ENCODE peak calls at places on chromosomes 16 and 17, in nine cellular contexts. One of them, this sample, is unnamed.

GRCh38 chr17:59425085-59425901 is 93.8 kb downstream of the YPEL2 start:
- DNase-seq in cardiac muscle cell: peak
- DNase-seq in heart left ventricle: peak
- DNase-seq in fibroblast of the aortic adventitia: peak
- DNase-seq in fibroblast of pulmonary artery: peak
- DNase-seq in body of pancreas: no peak
- DNase-seq in tibial nerve: no peak
- DNase-seq in ovary: peak
- DNase-seq in lower lobe of right lung: peak
- DNase-seq in this sample: no peak

GRCh38 chr16:682493-683395 is 1.4 kb downstream of the JMJD8 start:
- DNase-seq in ovary: peak
- DNase-seq in tibial nerve: no peak
- DNase-seq in lower lobe of right lung: no peak
- DNase-seq in fibroblast of pulmonary artery: no peak
- DNase-seq in cardiac muscle cell: no peak
- DNase-seq in body of pancreas: no peak
- DNase-seq in heart left ventricle: no peak
- DNase-seq in fibroblast of the aortic adventitia: no peak
- DNase-seq in this sample: no peak

GRCh38 chr17:35765086-35765710 is 4.5 kb downstream of the C17orf50 start:
- DNase-seq in body of pancreas: no peak
- DNase-seq in heart left ventricle: no peak
- DNase-seq in lower lobe of right lung: no peak
- DNase-seq in ovary: no peak
- DNase-seq in tibial nerve: no peak
- DNase-seq in cardiac muscle cell: no peak
- DNase-seq in fibroblast of the aortic adventitia: no peak
- DNase-seq in fibroblast of pulmonary artery: no peak
- DNase-seq in this sample: no peak

GRCh38 chr17:37608369-37609169 is 649 bp downstream of the SYNRG start:
- DNase-seq in ovary: no peak
- DNase-seq in fibroblast of pulmonary artery: peak
- DNase-seq in cardiac muscle cell: peak
- DNase-seq in body of pancreas: no peak
- DNase-seq in tibial nerve: no peak
- DNase-seq in fibroblast of the aortic adventitia: peak
- DNase-seq in lower lobe of right lung: no peak
- DNase-seq in heart left ventricle: no peak
- DNase-seq in this sample: no peak

GRCh38 chr16:67210069-67210937 is 11.4 kb downstream of the ELMO3 start:
- DNase-seq in ovary: no peak
- DNase-seq in fibroblast of pulmonary artery: no peak
- DNase-seq in body of pancreas: no peak
- DNase-seq in tibial nerve: no peak
- DNase-seq in fibroblast of the aortic adventitia: no peak
- DNase-seq in heart left ventricle: no peak
- DNase-seq in cardiac muscle cell: no peak
- DNase-seq in lower lobe of right lung: no peak
- DNase-seq in this sample: no peak

GRCh38 chr16:50972899-50973298 is 178.2 kb downstream of the SALL1 start:
- DNase-seq in fibroblast of pulmonary artery: no peak
- DNase-seq in lower lobe of right lung: no peak
- DNase-seq in fibroblast of the aortic adventitia: no peak
- DNase-seq in body of pancreas: peak
- DNase-seq in cardiac muscle cell: peak
- DNase-seq in ovary: no peak
- DNase-seq in heart left ventricle: no peak
- DNase-seq in tibial nerve: no peak
- DNase-seq in this sample: no peak

GRCh38 chr17:1623057-1623456 is 5.6 kb downstream of the SLC43A2 start:
- DNase-seq in ovary: no peak
- DNase-seq in heart left ventricle: no peak
- DNase-seq in tibial nerve: no peak
- DNase-seq in cardiac muscle cell: no peak
- DNase-seq in lower lobe of right lung: no peak
- DNase-seq in fibroblast of pulmonary artery: no peak
- DNase-seq in fibroblast of the aortic adventitia: no peak
- DNase-seq in body of pancreas: no peak
- DNase-seq in this sample: no peak

GRCh38 chr17:82030470-82031302 is 792 bp upstream of the RAC3 start:
- DNase-seq in lower lobe of right lung: peak
- DNase-seq in fibroblast of the aortic adventitia: peak
- DNase-seq in cardiac muscle cell: peak
- DNase-seq in tibial nerve: peak
- DNase-seq in fibroblast of pulmonary artery: peak
- DNase-seq in body of pancreas: peak
- DNase-seq in heart left ventricle: peak
- DNase-seq in ovary: peak
- DNase-seq in this sample: no peak

GRCh38 chr16:1019934-1020305 is 38.4 kb downstream of the SOX8 start:
- DNase-seq in body of pancreas: no peak
- DNase-seq in tibial nerve: no peak
- DNase-seq in lower lobe of right lung: no peak
- DNase-seq in cardiac muscle cell: peak
- DNase-seq in ovary: no peak
- DNase-seq in fibroblast of pulmonary artery: no peak
- DNase-seq in fibroblast of the aortic adventitia: peak
- DNase-seq in heart left ventricle: no peak
- DNase-seq in this sample: no peak

GRCh38 chr16:53061701-53062159 is 6.9 kb downstream of the CHD9 start:
- DNase-seq in lower lobe of right lung: peak
- DNase-seq in fibroblast of the aortic adventitia: no peak
- DNase-seq in fibroblast of pulmonary artery: no peak
- DNase-seq in tibial nerve: no peak
- DNase-seq in ovary: no peak
- DNase-seq in cardiac muscle cell: no peak
- DNase-seq in body of pancreas: no peak
- DNase-seq in heart left ventricle: peak
- DNase-seq in this sample: no peak

GRCh38 chr16:57700801-57701551 is 6.4 kb downstream of the DRC7 start:
- DNase-seq in tibial nerve: no peak
- DNase-seq in cardiac muscle cell: peak
- DNase-seq in fibroblast of the aortic adventitia: no peak
- DNase-seq in fibroblast of pulmonary artery: no peak
- DNase-seq in lower lobe of right lung: no peak
- DNase-seq in heart left ventricle: no peak
- DNase-seq in ovary: no peak
- DNase-seq in body of pancreas: no peak
- DNase-seq in this sample: no peak

GRCh38 chr16:73082608-73083007 is 34.7 kb upstream of the ZFHX3 start:
- DNase-seq in lower lobe of right lung: no peak
- DNase-seq in tibial nerve: no peak
- DNase-seq in fibroblast of the aortic adventitia: peak
- DNase-seq in cardiac muscle cell: peak
- DNase-seq in body of pancreas: no peak
- DNase-seq in ovary: no peak
- DNase-seq in heart left ventricle: no peak
- DNase-seq in fibroblast of pulmonary artery: peak
- DNase-seq in this sample: peak

GRCh38 chr17:44587339-44587738 is 30.1 kb downstream of the FZD2 start:
- DNase-seq in fibroblast of the aortic adventitia: peak
- DNase-seq in tibial nerve: no peak
- DNase-seq in body of pancreas: peak
- DNase-seq in lower lobe of right lung: peak
- DNase-seq in fibroblast of pulmonary artery: peak
- DNase-seq in ovary: peak
- DNase-seq in cardiac muscle cell: peak
- DNase-seq in heart left ventricle: peak
- DNase-seq in this sample: peak

GRCh38 chr16:57726433-57726947 is 9.1 kb upstream of the KATNB1 start:
- DNase-seq in fibroblast of pulmonary artery: no peak
- DNase-seq in tibial nerve: no peak
- DNase-seq in lower lobe of right lung: no peak
- DNase-seq in cardiac muscle cell: no peak
- DNase-seq in heart left ventricle: no peak
- DNase-seq in fibroblast of the aortic adventitia: no peak
- DNase-seq in ovary: no peak
- DNase-seq in body of pancreas: no peak
- DNase-seq in this sample: no peak

GRCh38 chr16:19967561-19967960 is 82.9 kb upstream of the GPRC5B start:
- DNase-seq in ovary: no peak
- DNase-seq in fibroblast of pulmonary artery: no peak
- DNase-seq in tibial nerve: no peak
- DNase-seq in lower lobe of right lung: no peak
- DNase-seq in cardiac muscle cell: no peak
- DNase-seq in heart left ventricle: no peak
- DNase-seq in fibroblast of the aortic adventitia: no peak
- DNase-seq in body of pancreas: no peak
- DNase-seq in this sample: no peak

GRCh38 chr17:81094744-81095607 is 60.0 kb downstream of the BAIAP2 start:
- DNase-seq in cardiac muscle cell: peak
- DNase-seq in heart left ventricle: peak
- DNase-seq in lower lobe of right lung: no peak
- DNase-seq in ovary: peak
- DNase-seq in fibroblast of the aortic adventitia: peak
- DNase-seq in body of pancreas: peak
- DNase-seq in fibroblast of pulmonary artery: peak
- DNase-seq in tibial nerve: peak
- DNase-seq in this sample: peak

GRCh38 chr17:58829172-58829637 is 73.6 kb downstream of the PPM1E start:
- DNase-seq in heart left ventricle: no peak
- DNase-seq in body of pancreas: no peak
- DNase-seq in fibroblast of pulmonary artery: no peak
- DNase-seq in lower lobe of right lung: no peak
- DNase-seq in ovary: no peak
- DNase-seq in fibroblast of the aortic adventitia: no peak
- DNase-seq in cardiac muscle cell: no peak
- DNase-seq in tibial nerve: no peak
- DNase-seq in this sample: no peak

GRCh38 chr17:64736804-64737492 is 74.8 kb upstream of the SMURF2 start:
- DNase-seq in lower lobe of right lung: no peak
- DNase-seq in fibroblast of the aortic adventitia: peak
- DNase-seq in cardiac muscle cell: peak
- DNase-seq in fibroblast of pulmonary artery: peak
- DNase-seq in ovary: no peak
- DNase-seq in heart left ventricle: peak
- DNase-seq in body of pancreas: no peak
- DNase-seq in tibial nerve: no peak
- DNase-seq in this sample: no peak

GRCh38 chr16:3035972-3036725 is 595 bp downstream of the BICDL2 start:
- DNase-seq in cardiac muscle cell: no peak
- DNase-seq in fibroblast of the aortic adventitia: no peak
- DNase-seq in fibroblast of pulmonary artery: no peak
- DNase-seq in heart left ventricle: no peak
- DNase-seq in ovary: no peak
- DNase-seq in tibial nerve: no peak
- DNase-seq in lower lobe of right lung: peak
- DNase-seq in body of pancreas: peak
- DNase-seq in this sample: no peak

GRCh38 chr16:82033006-82033405 is 2.0 kb upstream of the HSD17B2 start:
- DNase-seq in fibroblast of pulmonary artery: no peak
- DNase-seq in ovary: no peak
- DNase-seq in fibroblast of the aortic adventitia: no peak
- DNase-seq in tibial nerve: no peak
- DNase-seq in lower lobe of right lung: peak
- DNase-seq in cardiac muscle cell: no peak
- DNase-seq in heart left ventricle: no peak
- DNase-seq in body of pancreas: peak
- DNase-seq in this sample: no peak

GRCh38 chr16:82633964-82634600 is 7.3 kb downstream of the CDH13 start:
- DNase-seq in tibial nerve: no peak
- DNase-seq in fibroblast of the aortic adventitia: peak
- DNase-seq in lower lobe of right lung: no peak
- DNase-seq in ovary: no peak
- DNase-seq in cardiac muscle cell: peak
- DNase-seq in heart left ventricle: peak
- DNase-seq in fibroblast of pulmonary artery: peak
- DNase-seq in body of pancreas: no peak
- DNase-seq in this sample: no peak

GRCh38 chr17:81365148-81365600 is 30.1 kb upstream of the BAHCC1 start:
- DNase-seq in lower lobe of right lung: peak
- DNase-seq in ovary: peak
- DNase-seq in fibroblast of the aortic adventitia: peak
- DNase-seq in body of pancreas: peak
- DNase-seq in heart left ventricle: no peak
- DNase-seq in fibroblast of pulmonary artery: peak
- DNase-seq in cardiac muscle cell: peak
- DNase-seq in tibial nerve: no peak
- DNase-seq in this sample: no peak

GRCh38 chr17:3770471-3770870 is 30.5 kb downstream of the ITGAE start:
- DNase-seq in fibroblast of the aortic adventitia: no peak
- DNase-seq in tibial nerve: no peak
- DNase-seq in ovary: no peak
- DNase-seq in fibroblast of pulmonary artery: no peak
- DNase-seq in body of pancreas: no peak
- DNase-seq in lower lobe of right lung: peak
- DNase-seq in cardiac muscle cell: no peak
- DNase-seq in heart left ventricle: no peak
- DNase-seq in this sample: no peak
- H3K4me3 ChIP-seq in fibroblast of the aortic adventitia: no peak
- H3K4me3 ChIP-seq in tibial nerve: no peak
- H3K4me3 ChIP-seq in ovary: no peak
- H3K4me3 ChIP-seq in fibroblast of pulmonary artery: no peak
- H3K4me3 ChIP-seq in body of pancreas: no peak
- H3K4me3 ChIP-seq in lower lobe of right lung: no peak
- H3K4me3 ChIP-seq in cardiac muscle cell: no peak
- H3K4me3 ChIP-seq in heart left ventricle: no peak
- H3K4me3 ChIP-seq in this sample: no peak

DNA sequence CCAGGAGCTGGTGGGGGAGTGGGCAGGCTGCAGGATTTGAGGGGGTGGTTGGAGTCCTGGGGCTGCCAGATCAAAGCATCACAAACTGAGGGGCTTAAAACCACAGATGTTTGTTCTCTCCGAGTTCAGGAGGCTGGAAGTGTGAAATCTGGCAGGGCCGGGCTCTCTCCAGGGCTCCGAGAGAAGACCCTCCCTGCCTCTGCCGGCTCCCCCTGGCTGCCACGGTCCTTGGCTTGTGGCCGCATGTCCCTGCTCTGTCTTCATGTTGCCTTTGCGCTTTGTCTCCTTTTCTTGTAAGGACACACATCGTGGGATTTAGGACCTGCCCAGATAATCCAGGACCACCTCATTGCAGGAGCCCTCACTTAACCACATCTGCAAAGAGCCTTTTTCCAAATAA is 139.8 kb upstream of the GSE1 start:
- DNase-seq in ovary: no peak
- DNase-seq in body of pancreas: no peak
- DNase-seq in lower lobe of right lung: no peak
- DNase-seq in fibroblast of the aortic adventitia: no peak
- DNase-seq in heart left ventricle: no peak
- DNase-seq in cardiac muscle cell: no peak
- DNase-seq in fibroblast of pulmonary artery: no peak
- DNase-seq in tibial nerve: no peak
- DNase-seq in this sample: no peak
- TF ChIP-seq CTCF in ovary: no peak
- TF ChIP-seq CTCF in body of pancreas: no peak
- TF ChIP-seq CTCF in lower lobe of right lung: no peak
- TF ChIP-seq CTCF in fibroblast of the aortic adventitia: no peak
- TF ChIP-seq CTCF in heart left ventricle: no peak
- TF ChIP-seq CTCF in cardiac muscle cell: no peak
- TF ChIP-seq CTCF in fibroblast of pulmonary artery: no peak
- TF ChIP-seq CTCF in tibial nerve: no peak
- TF ChIP-seq CTCF in this sample: peak

GRCh38 chr17:41813699-41814124 is 908 bp downstream of the FKBP10 start:
- DNase-seq in cardiac muscle cell: no peak
- DNase-seq in fibroblast of the aortic adventitia: no peak
- DNase-seq in fibroblast of pulmonary artery: no peak
- DNase-seq in body of pancreas: no peak
- DNase-seq in heart left ventricle: no peak
- DNase-seq in tibial nerve: no peak
- DNase-seq in ovary: no peak
- DNase-seq in lower lobe of right lung: no peak
- DNase-seq in this sample: no peak
- H3K4me3 ChIP-seq in cardiac muscle cell: peak
- H3K4me3 ChIP-seq in fibroblast of the aortic adventitia: peak
- H3K4me3 ChIP-seq in fibroblast of pulmonary artery: peak
- H3K4me3 ChIP-seq in body of pancreas: no peak
- H3K4me3 ChIP-seq in heart left ventricle: peak
- H3K4me3 ChIP-seq in tibial nerve: peak
- H3K4me3 ChIP-seq in ovary: peak
- H3K4me3 ChIP-seq in lower lobe of right lung: peak
- H3K4me3 ChIP-seq in this sample: peak

GRCh38 chr16:86517652-86518258 is 7.4 kb downstream of the FOXF1 start:
- DNase-seq in ovary: no peak
- DNase-seq in body of pancreas: peak
- DNase-seq in heart left ventricle: peak
- DNase-seq in fibroblast of the aortic adventitia: peak
- DNase-seq in cardiac muscle cell: peak
- DNase-seq in fibroblast of pulmonary artery: peak
- DNase-seq in tibial nerve: peak
- DNase-seq in lower lobe of right lung: no peak
- DNase-seq in this sample: no peak
- TF ChIP-seq CTCF in ovary: peak
- TF ChIP-seq CTCF in body of pancreas: peak
- TF ChIP-seq CTCF in heart left ventricle: peak
- TF ChIP-seq CTCF in fibroblast of the aortic adventitia: peak
- TF ChIP-seq CTCF in cardiac muscle cell: peak
- TF ChIP-seq CTCF in fibroblast of pulmonary artery: peak
- TF ChIP-seq CTCF in tibial nerve: peak
- TF ChIP-seq CTCF in lower lobe of right lung: peak
- TF ChIP-seq CTCF in this sample: peak